ENCODE peak calls at places on chromosomes 4 and X, in five cellular contexts. One of them, this sample, is unnamed.

GRCh38 chr4:28354874-28355273 is 1494.2 kb downstream of the STIM2 start:
- DNase-seq in left ventricle myocardium inferior: no peak
- DNase-seq in tibial artery: no peak
- DNase-seq in foreskin fibroblast: no peak
- DNase-seq in GM12878: no peak
- DNase-seq in this sample: no peak

GRCh38 chrX:12137982-12138365 is 299 bp upstream of the FRMPD4 start:
- DNase-seq in foreskin fibroblast: peak
- DNase-seq in left ventricle myocardium inferior: no peak
- DNase-seq in GM12878: no peak
- DNase-seq in tibial artery: no peak
- DNase-seq in this sample: no peak

GRCh38 chr4:83124079-83124780 is 9.7 kb upstream of the PLAC8 start:
- DNase-seq in left ventricle myocardium inferior: no peak
- DNase-seq in foreskin fibroblast: peak
- DNase-seq in GM12878: no peak
- DNase-seq in tibial artery: no peak
- DNase-seq in this sample: no peak

GRCh38 chrX:54246866-54247265 is 63.8 kb upstream of the FAM120C start:
- DNase-seq in tibial artery: no peak
- DNase-seq in GM12878: no peak
- DNase-seq in foreskin fibroblast: no peak
- DNase-seq in left ventricle myocardium inferior: no peak
- DNase-seq in this sample: no peak

GRCh38 chr4:972651-973424 is 531 bp downstream of the DGKQ start:
- DNase-seq in foreskin fibroblast: peak
- DNase-seq in GM12878: no peak
- DNase-seq in tibial artery: no peak
- DNase-seq in left ventricle myocardium inferior: peak
- DNase-seq in this sample: no peak

GRCh38 chr4:36172650-36173049 is 71.7 kb downstream of the ARAP2 start:
- DNase-seq in foreskin fibroblast: no peak
- DNase-seq in tibial artery: no peak
- DNase-seq in GM12878: no peak
- DNase-seq in left ventricle myocardium inferior: no peak
- DNase-seq in this sample: no peak

GRCh38 chr4:96099031-96099430 is 259.1 kb downstream of the PDHA2 start:
- DNase-seq in left ventricle myocardium inferior: no peak
- DNase-seq in tibial artery: no peak
- DNase-seq in foreskin fibroblast: no peak
- DNase-seq in GM12878: no peak
- DNase-seq in this sample: no peak

GRCh38 chrX:23616361-23616760 is 50.9 kb upstream of the PRDX4 start:
- DNase-seq in foreskin fibroblast: peak
- DNase-seq in GM12878: no peak
- DNase-seq in tibial artery: no peak
- DNase-seq in left ventricle myocardium inferior: no peak
- DNase-seq in this sample: no peak

GRCh38 chr4:158080354-158080753 is 92.5 kb downstream of the GASK1B start:
- DNase-seq in left ventricle myocardium inferior: no peak
- DNase-seq in GM12878: no peak
- DNase-seq in tibial artery: no peak
- DNase-seq in foreskin fibroblast: no peak
- DNase-seq in this sample: no peak

GRCh38 chrX:50115973-50116372 is 84.8 kb downstream of the AKAP4 start:
- DNase-seq in GM12878: no peak
- DNase-seq in tibial artery: no peak
- DNase-seq in foreskin fibroblast: no peak
- DNase-seq in left ventricle myocardium inferior: no peak
- DNase-seq in this sample: no peak

DNA sequence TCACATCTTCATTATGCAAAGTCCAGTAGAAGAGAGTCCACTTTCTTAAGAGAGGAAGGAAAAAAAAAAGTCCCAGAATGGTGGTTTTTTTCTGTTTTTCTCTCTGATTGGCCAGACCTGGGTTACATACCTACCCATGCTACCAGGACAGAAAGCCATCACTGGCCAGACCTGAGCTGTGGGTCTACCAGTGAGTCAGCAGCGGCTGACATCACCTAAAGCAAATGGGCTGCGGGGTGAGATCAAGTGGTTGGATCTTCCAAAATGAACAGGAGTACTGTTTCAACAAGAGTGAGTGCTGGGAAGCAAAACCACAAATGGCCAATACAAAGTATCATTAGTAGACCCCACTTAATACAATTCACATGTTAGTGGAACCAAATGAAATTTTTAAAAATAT is 1.6 kb upstream of the NDST3 start:
- DNase-seq in GM12878: no peak
- DNase-seq in foreskin fibroblast: peak
- DNase-seq in left ventricle myocardium inferior: no peak
- DNase-seq in tibial artery: no peak
- DNase-seq in this sample: no peak
- H3K4me3 ChIP-seq in GM12878: no peak
- H3K4me3 ChIP-seq in foreskin fibroblast: no peak
- H3K4me3 ChIP-seq in left ventricle myocardium inferior: peak
- H3K4me3 ChIP-seq in tibial artery: no peak
- H3K4me3 ChIP-seq in this sample: peak

GRCh38 chr4:137529432-137529831 is 2.9 kb downstream of the PCDH18 start:
- DNase-seq in GM12878: no peak
- DNase-seq in left ventricle myocardium inferior: no peak
- DNase-seq in tibial artery: no peak
- DNase-seq in foreskin fibroblast: no peak
- DNase-seq in this sample: no peak
- H3K4me3 ChIP-seq in GM12878: no peak
- H3K4me3 ChIP-seq in left ventricle myocardium inferior: peak
- H3K4me3 ChIP-seq in tibial artery: peak
- H3K4me3 ChIP-seq in foreskin fibroblast: peak
- H3K4me3 ChIP-seq in this sample: peak

GRCh38 chrX:43633081-43633480 is 23.0 kb upstream of the MAOA start:
- DNase-seq in GM12878: no peak
- DNase-seq in left ventricle myocardium inferior: no peak
- DNase-seq in foreskin fibroblast: no peak
- DNase-seq in tibial artery: no peak
- DNase-seq in this sample: no peak

GRCh38 chrX:43627147-43627546 is 29.0 kb upstream of the MAOA start:
- DNase-seq in GM12878: no peak
- DNase-seq in foreskin fibroblast: no peak
- DNase-seq in tibial artery: no peak
- DNase-seq in left ventricle myocardium inferior: no peak
- DNase-seq in this sample: no peak

GRCh38 chrX:43631841-43632240 is 24.3 kb upstream of the MAOA start:
- DNase-seq in foreskin fibroblast: no peak
- DNase-seq in tibial artery: no peak
- DNase-seq in GM12878: no peak
- DNase-seq in left ventricle myocardium inferior: no peak
- DNase-seq in this sample: no peak

GRCh38 chrX:43627669-43628068 is 28.4 kb upstream of the MAOA start:
- DNase-seq in foreskin fibroblast: no peak
- DNase-seq in left ventricle myocardium inferior: no peak
- DNase-seq in tibial artery: no peak
- DNase-seq in GM12878: no peak
- DNase-seq in this sample: no peak

GRCh38 chrX:43629229-43629628 is 26.9 kb upstream of the MAOA start:
- DNase-seq in left ventricle myocardium inferior: no peak
- DNase-seq in tibial artery: no peak
- DNase-seq in foreskin fibroblast: no peak
- DNase-seq in GM12878: no peak
- DNase-seq in this sample: no peak
- H3K4me3 ChIP-seq in left ventricle myocardium inferior: no peak
- H3K4me3 ChIP-seq in tibial artery: no peak
- H3K4me3 ChIP-seq in foreskin fibroblast: no peak
- H3K4me3 ChIP-seq in GM12878: no peak
- H3K4me3 ChIP-seq in this sample: no peak

GRCh38 chr4:20254517-20255250 is 3.0 kb downstream of the SLIT2 start:
- DNase-seq in GM12878: no peak
- DNase-seq in foreskin fibroblast: peak
- DNase-seq in left ventricle myocardium inferior: peak
- DNase-seq in tibial artery: peak
- DNase-seq in this sample: no peak

GRCh38 chr4:20251796-20252655 is at the start of gene SLIT2:
- DNase-seq in left ventricle myocardium inferior: peak
- DNase-seq in tibial artery: peak
- DNase-seq in foreskin fibroblast: peak
- DNase-seq in GM12878: no peak
- DNase-seq in this sample: no peak

GRCh38 chr4:20253799-20254409 is 2.2 kb downstream of the SLIT2 start:
- DNase-seq in GM12878: no peak
- DNase-seq in left ventricle myocardium inferior: peak
- DNase-seq in foreskin fibroblast: peak
- DNase-seq in tibial artery: peak
- DNase-seq in this sample: no peak

GRCh38 chr4:20252656-20253271 is 1.1 kb downstream of the SLIT2 start:
- DNase-seq in foreskin fibroblast: peak
- DNase-seq in GM12878: no peak
- DNase-seq in left ventricle myocardium inferior: peak
- DNase-seq in tibial artery: peak
- DNase-seq in this sample: no peak

DNA sequence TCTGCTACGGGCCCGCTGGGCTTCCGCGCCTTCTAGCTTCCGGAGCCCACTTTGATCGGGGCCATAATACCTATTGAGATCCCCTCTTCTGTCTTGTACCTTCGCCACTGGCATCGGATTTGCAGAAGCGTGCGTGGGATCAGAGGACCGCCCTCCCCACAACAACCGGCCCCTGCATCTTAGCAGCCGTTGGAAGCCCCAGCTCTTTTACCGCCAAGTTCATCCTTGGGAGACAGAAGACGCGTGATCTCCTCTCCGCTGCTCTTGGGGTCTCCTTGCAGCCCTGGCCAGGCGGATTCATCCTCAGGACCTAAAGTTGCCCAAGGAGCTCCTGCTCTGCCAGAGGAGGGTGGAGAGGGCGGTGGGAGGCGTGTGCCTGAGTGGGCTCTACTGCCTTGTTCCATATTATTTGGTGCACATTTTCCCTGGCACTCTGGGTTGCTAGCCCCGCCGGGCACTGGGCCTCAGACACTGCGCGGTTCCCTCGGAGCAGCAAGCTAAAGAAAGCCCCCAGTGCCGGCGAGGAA is 1.6 kb downstream of the SLIT2 start:
- DNase-seq in tibial artery: no peak
- DNase-seq in left ventricle myocardium inferior: no peak
- DNase-seq in GM12878: no peak
- DNase-seq in foreskin fibroblast: no peak
- DNase-seq in this sample: no peak
- H3K4me3 ChIP-seq in tibial artery: peak
- H3K4me3 ChIP-seq in left ventricle myocardium inferior: peak
- H3K4me3 ChIP-seq in GM12878: no peak
- H3K4me3 ChIP-seq in foreskin fibroblast: peak
- H3K4me3 ChIP-seq in this sample: peak

GRCh38 chrX:72346306-72346949 is 40.7 kb upstream of the CITED1 start:
- DNase-seq in tibial artery: no peak
- DNase-seq in left ventricle myocardium inferior: no peak
- DNase-seq in GM12878: no peak
- DNase-seq in foreskin fibroblast: no peak
- DNase-seq in this sample: no peak
- H3K4me3 ChIP-seq in tibial artery: no peak
- H3K4me3 ChIP-seq in left ventricle myocardium inferior: no peak
- H3K4me3 ChIP-seq in GM12878: no peak
- H3K4me3 ChIP-seq in foreskin fibroblast: no peak
- H3K4me3 ChIP-seq in this sample: no peak

DNA sequence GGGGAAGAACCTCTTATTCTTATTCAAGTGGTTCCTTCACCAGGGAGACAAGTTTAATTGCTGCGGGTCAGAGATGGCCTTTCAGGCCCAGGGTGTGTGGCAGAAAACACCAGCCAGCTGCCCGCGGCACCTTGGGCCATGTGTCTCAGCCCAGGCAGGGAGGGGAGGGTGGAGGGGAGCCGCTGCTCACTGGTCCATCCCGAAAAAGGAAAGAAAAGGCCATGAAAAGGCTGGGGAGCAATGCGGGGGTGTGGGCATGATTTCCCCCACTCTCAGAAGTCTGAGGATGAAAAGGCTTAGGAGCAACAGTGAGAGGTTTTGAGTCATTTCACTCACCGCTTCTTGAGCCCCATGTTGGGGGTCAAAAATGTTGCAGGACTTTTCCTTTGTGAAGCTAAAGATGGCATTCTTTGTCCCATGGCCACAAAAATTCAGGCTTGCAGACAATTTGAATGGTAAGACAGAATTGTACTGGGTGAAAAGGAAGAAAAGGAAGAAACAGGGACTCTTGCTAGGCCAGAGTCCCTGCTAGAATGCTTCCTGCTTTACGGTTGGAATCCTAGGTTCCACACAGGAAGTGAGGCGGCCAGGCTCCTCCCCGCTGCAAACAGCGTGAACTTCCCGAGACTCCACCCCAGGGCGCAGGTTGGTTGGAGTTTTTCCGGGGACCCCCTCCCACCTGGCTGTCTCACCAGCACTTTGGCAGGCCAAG is 17.4 kb upstream of the FAM47E start:
- DNase-seq in left ventricle myocardium inferior: no peak
- DNase-seq in GM12878: no peak
- DNase-seq in foreskin fibroblast: no peak
- DNase-seq in tibial artery: no peak
- DNase-seq in this sample: no peak
- H3K4me3 ChIP-seq in left ventricle myocardium inferior: no peak
- H3K4me3 ChIP-seq in GM12878: no peak
- H3K4me3 ChIP-seq in foreskin fibroblast: no peak
- H3K4me3 ChIP-seq in tibial artery: no peak
- H3K4me3 ChIP-seq in this sample: no peak

DNA sequence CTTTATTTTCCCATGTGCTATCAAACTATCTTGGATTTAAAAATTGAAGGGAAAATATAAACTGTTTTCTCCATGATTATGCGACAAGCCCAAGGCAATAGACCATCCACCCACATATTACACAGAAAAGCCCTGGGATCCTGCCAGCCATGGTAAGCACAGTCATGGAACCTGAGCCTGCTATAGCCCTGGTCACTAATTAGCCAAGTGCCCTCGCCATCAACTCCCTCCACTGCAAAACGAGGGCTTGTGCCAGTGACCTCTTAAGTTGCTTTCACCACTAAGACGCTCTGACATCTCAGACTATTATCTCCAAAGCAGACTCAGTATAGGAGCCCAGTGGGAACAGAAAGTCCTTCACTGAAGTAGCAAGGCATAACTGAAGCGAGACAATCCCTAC is 69.2 kb downstream of the NLGN4X start:
- DNase-seq in GM12878: no peak
- DNase-seq in tibial artery: no peak
- DNase-seq in left ventricle myocardium inferior: no peak
- DNase-seq in foreskin fibroblast: no peak
- DNase-seq in this sample: no peak
- H3K4me3 ChIP-seq in GM12878: no peak
- H3K4me3 ChIP-seq in tibial artery: no peak
- H3K4me3 ChIP-seq in left ventricle myocardium inferior: no peak
- H3K4me3 ChIP-seq in foreskin fibroblast: no peak
- H3K4me3 ChIP-seq in this sample: no peak

This sample was measured in HFF-Myc.